ENCODE peak calls at places on chromosomes 11 and 22, in five cellular contexts. One of them, this sample, is unnamed.
A peak's percentile ranks its signal among the peaks of the same experiment; 100 is the strongest.

GRCh38 chr11:65500262-65501004 is 1.6 kb downstream of the MALAT1 start:
- DNase-seq in HepG2: no peak
- DNase-seq in GM12878: no peak
- DNase-seq in K562: no peak
- DNase-seq in A549: no peak
- DNase-seq in this sample: peak; percentile 60

GRCh38 chr11:43582837-43583462 is 97.6 kb upstream of the HSD17B12 start:
- DNase-seq in HepG2: no peak
- DNase-seq in A549: no peak
- DNase-seq in GM12878: no peak
- DNase-seq in K562: no peak
- DNase-seq in this sample: no peak

GRCh38 chr11:34595391-34595790 is 25.5 kb upstream of the EHF start:
- DNase-seq in A549: no peak
- DNase-seq in K562: no peak
- DNase-seq in HepG2: no peak
- DNase-seq in GM12878: no peak
- DNase-seq in this sample: no peak

GRCh38 chr11:11481371-11481770 is 128.3 kb upstream of the CSNK2A3 start:
- DNase-seq in HepG2: no peak
- DNase-seq in GM12878: no peak
- DNase-seq in A549: no peak
- DNase-seq in K562: no peak
- DNase-seq in this sample: no peak

GRCh38 chr22:39171623-39172264 is 19.3 kb upstream of the CBX7 start:
- DNase-seq in K562: no peak
- DNase-seq in HepG2: no peak
- DNase-seq in GM12878: no peak
- DNase-seq in A549: no peak
- DNase-seq in this sample: no peak

GRCh38 chr11:46229250-46229649 is 48.2 kb upstream of the CREB3L1 start:
- DNase-seq in K562: no peak
- DNase-seq in GM12878: no peak
- DNase-seq in A549: no peak
- DNase-seq in HepG2: no peak
- DNase-seq in this sample: no peak

GRCh38 chr22:23431337-23432072 is 148.6 kb downstream of the IGLL1 start:
- DNase-seq in HepG2: peak; percentile 11
- DNase-seq in K562: peak; percentile 40
- DNase-seq in GM12878: no peak
- DNase-seq in A549: no peak
- DNase-seq in this sample: no peak

GRCh38 chr11:92642146-92642919 is 327.1 kb upstream of the MTNR1B start:
- DNase-seq in K562: no peak
- DNase-seq in A549: no peak
- DNase-seq in HepG2: no peak
- DNase-seq in GM12878: no peak
- DNase-seq in this sample: no peak

GRCh38 chr22:39724857-39725256 is 154.3 kb downstream of the CACNA1I start:
- DNase-seq in A549: no peak
- DNase-seq in HepG2: no peak
- DNase-seq in K562: no peak
- DNase-seq in GM12878: no peak
- DNase-seq in this sample: no peak

GRCh38 chr11:83054904-83055380 is 16.8 kb downstream of the RAB30 start:
- DNase-seq in GM12878: no peak
- DNase-seq in HepG2: peak; percentile 24
- DNase-seq in A549: no peak
- DNase-seq in K562: no peak
- DNase-seq in this sample: no peak

GRCh38 chr11:65439331-65440181 is 17.0 kb downstream of the NEAT1 start:
- DNase-seq in A549: no peak
- DNase-seq in K562: peak; percentile 13
- DNase-seq in GM12878: no peak
- DNase-seq in HepG2: no peak
- DNase-seq in this sample: peak; percentile 32

GRCh38 chr11:60204922-60205321 is 22.0 kb upstream of the MS4A6A start:
- DNase-seq in A549: no peak
- DNase-seq in K562: no peak
- DNase-seq in HepG2: no peak
- DNase-seq in GM12878: no peak
- DNase-seq in this sample: peak; percentile 85

GRCh38 chr22:32475428-32476010 is 908 bp downstream of the FBXO7 start:
- DNase-seq in K562: no peak
- DNase-seq in GM12878: no peak
- DNase-seq in HepG2: no peak
- DNase-seq in A549: no peak
- DNase-seq in this sample: peak; percentile 83

GRCh38 chr22:27150530-27150909 is 493.1 kb downstream of the MIAT start:
- DNase-seq in HepG2: no peak
- DNase-seq in A549: no peak
- DNase-seq in GM12878: no peak
- DNase-seq in K562: no peak
- DNase-seq in this sample: no peak

GRCh38 chr11:32149748-32150147 is 58.9 kb downstream of the RCN1 start:
- DNase-seq in GM12878: no peak
- DNase-seq in HepG2: no peak
- DNase-seq in A549: no peak
- DNase-seq in K562: no peak
- DNase-seq in this sample: no peak

GRCh38 chr11:93067881-93068390 is 98.5 kb downstream of the MTNR1B start:
- DNase-seq in HepG2: no peak
- DNase-seq in A549: no peak
- DNase-seq in GM12878: no peak
- DNase-seq in K562: no peak
- DNase-seq in this sample: no peak

GRCh38 chr11:120281161-120281795 is 41.3 kb downstream of the POU2F3 start:
- DNase-seq in GM12878: no peak
- DNase-seq in K562: peak; percentile 78
- DNase-seq in HepG2: no peak
- DNase-seq in A549: no peak
- DNase-seq in this sample: no peak

GRCh38 chr11:102552447-102553200 is 22.1 kb upstream of the MMP7 start:
- DNase-seq in GM12878: no peak
- DNase-seq in A549: peak; percentile 58
- DNase-seq in HepG2: peak; percentile 25
- DNase-seq in K562: no peak
- DNase-seq in this sample: no peak

GRCh38 chr22:27132896-27133500 is 475.6 kb downstream of the MIAT start:
- DNase-seq in HepG2: no peak
- DNase-seq in K562: no peak
- DNase-seq in GM12878: no peak
- DNase-seq in A549: no peak
- DNase-seq in this sample: no peak

GRCh38 chr22:50714150-50714549 is 23.9 kb upstream of the ACR start:
- DNase-seq in GM12878: no peak
- DNase-seq in A549: no peak
- DNase-seq in HepG2: no peak
- DNase-seq in K562: no peak
- DNase-seq in this sample: no peak

DNA sequence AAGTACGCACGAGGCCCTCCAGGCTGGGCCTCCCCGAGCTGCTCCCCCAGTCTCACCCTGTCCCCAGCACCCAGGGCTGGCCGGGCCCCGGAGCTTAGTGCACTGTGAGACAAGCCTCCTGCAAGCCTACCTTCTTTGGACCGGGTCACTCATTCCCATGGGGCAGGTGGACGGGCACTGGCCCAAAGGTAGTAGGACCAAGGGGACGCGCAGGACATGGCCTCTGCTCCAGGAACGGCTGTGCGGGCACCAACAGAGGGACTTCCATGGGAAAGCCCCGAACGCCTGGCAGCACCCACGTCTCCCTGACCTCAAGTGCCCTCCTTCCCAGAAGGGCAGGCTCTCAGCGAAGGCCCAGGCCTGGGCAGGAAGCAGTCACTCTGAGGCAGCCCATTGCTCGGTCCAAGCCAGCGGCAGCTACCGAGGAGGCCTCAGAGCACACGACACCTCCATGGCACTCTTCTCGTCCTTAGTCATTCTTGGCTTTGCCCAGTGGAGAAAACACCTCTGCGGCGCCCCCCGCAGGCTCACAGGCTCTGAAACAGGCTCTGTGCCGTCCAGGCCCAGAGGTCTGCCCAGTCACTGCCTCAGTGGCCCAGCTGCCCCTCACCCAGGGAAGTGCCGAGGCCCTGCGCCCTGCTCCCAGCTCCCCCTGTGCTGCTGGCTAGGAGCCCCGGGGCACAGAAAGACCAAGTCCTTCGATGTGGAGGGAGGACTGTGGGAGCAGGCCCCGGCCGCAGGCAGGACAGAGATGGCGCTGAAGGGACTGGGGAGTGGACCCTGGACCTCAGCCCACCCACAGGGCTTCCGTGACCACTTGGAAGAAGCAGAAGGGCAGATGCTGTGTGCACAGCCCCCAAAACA is 3.8 kb downstream of the MOB2 start:
- DNase-seq in K562: no peak
- DNase-seq in A549: no peak
- DNase-seq in HepG2: no peak
- DNase-seq in GM12878: no peak
- DNase-seq in this sample: no peak
- TF ChIP-seq MYC in K562: no peak
- TF ChIP-seq MYC in A549: no peak
- TF ChIP-seq MYC in HepG2: no peak
- TF ChIP-seq MYC in GM12878: no peak
- TF ChIP-seq MYC in this sample: no peak

GRCh38 chr11:17388609-17389204 is at the start of gene KCNJ11:
- DNase-seq in A549: peak; percentile 29
- DNase-seq in HepG2: no peak
- DNase-seq in K562: no peak
- DNase-seq in GM12878: no peak
- DNase-seq in this sample: no peak
- H3K27ac ChIP-seq in A549: peak within 1 kb of the TSS; percentile 85
- H3K27ac ChIP-seq in HepG2: no peak within 1 kb of the TSS
- H3K27ac ChIP-seq in K562: no peak within 1 kb of the TSS
- H3K27ac ChIP-seq in GM12878: no peak within 1 kb of the TSS
- H3K27ac ChIP-seq in this sample: no peak within 1 kb of the TSS

GRCh38 chr11:112086422-112087191 is at the start of the genes SDHD and TIMM8B:
- DNase-seq in K562: peak; percentile 93
- DNase-seq in GM12878: peak; percentile 93
- DNase-seq in A549: peak; percentile 89
- DNase-seq in HepG2: peak; percentile 96
- DNase-seq in this sample: peak; percentile 98

GRCh38 chr11:112085822-112086421 is 634 bp downstream of the TIMM8B start:
- DNase-seq in K562: peak; percentile 33
- DNase-seq in GM12878: no peak
- DNase-seq in A549: peak; percentile 28
- DNase-seq in HepG2: no peak
- DNase-seq in this sample: no peak

GRCh38 chr11:112082729-112083128 is 3.8 kb downstream of the TIMM8B start:
- DNase-seq in A549: no peak
- DNase-seq in GM12878: no peak
- DNase-seq in HepG2: no peak
- DNase-seq in K562: no peak
- DNase-seq in this sample: no peak

GRCh38 chr11:112087212-112087611 is 539 bp downstream of the SDHD start:
- DNase-seq in A549: no peak
- DNase-seq in K562: no peak
- DNase-seq in GM12878: no peak
- DNase-seq in HepG2: no peak
- DNase-seq in this sample: no peak
- TF ChIP-seq MYC in A549: no peak
- TF ChIP-seq MYC in K562: no peak
- TF ChIP-seq MYC in GM12878: no peak
- TF ChIP-seq MYC in HepG2: no peak
- TF ChIP-seq MYC in this sample: no peak

DNA sequence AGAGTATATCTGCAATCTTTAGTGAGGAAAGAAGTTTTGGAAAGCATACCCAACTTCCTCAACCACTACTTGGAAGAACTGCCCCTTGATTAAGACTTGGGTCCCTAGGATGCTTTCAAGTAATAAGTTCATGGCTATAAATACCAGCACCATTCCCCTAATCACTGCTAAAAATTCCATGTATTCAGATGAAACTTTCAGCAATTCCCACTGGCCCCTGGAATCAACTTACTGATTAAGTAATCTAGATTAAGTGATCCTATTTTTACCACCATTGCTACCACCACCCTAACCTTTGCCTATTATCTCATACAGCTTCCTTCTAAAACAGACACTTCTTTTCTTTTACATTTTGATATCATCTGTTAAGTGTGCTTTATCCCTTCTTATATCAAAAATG is 10.5 kb downstream of the PICALM start:
- DNase-seq in GM12878: no peak
- DNase-seq in A549: no peak
- DNase-seq in K562: no peak
- DNase-seq in HepG2: no peak
- DNase-seq in this sample: no peak
- H3K27ac ChIP-seq in GM12878: no peak overlapping the region
- H3K27ac ChIP-seq in A549: no peak overlapping the region
- H3K27ac ChIP-seq in K562: peak overlapping the region; percentile 90
- H3K27ac ChIP-seq in HepG2: no peak overlapping the region
- H3K27ac ChIP-seq in this sample: no peak overlapping the region

DNA sequence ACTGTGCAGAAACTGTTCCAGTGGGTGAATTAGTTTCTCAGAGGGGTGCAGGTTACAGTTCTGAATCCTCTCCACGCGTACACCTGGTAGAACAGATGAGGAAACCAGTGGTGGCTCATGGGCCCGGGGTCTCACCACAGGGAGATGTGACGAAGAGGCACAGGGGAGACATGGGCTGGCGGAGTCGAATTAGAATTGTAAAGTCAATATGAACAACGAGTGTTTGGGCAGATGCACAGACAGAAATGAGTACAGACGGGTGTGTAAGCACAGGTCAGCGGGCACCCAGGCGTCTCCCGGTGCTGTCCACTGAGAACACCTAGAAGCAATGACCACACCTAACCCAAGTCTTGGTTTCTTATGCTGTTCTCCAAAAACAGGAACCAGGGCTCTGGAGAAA is 41.8 kb downstream of the GNB1L start:
- DNase-seq in HepG2: no peak
- DNase-seq in K562: no peak
- DNase-seq in GM12878: no peak
- DNase-seq in A549: no peak
- DNase-seq in this sample: no peak
- TF ChIP-seq MYC in HepG2: no peak
- TF ChIP-seq MYC in K562: no peak
- TF ChIP-seq MYC in GM12878: no peak
- TF ChIP-seq MYC in A549: no peak
- TF ChIP-seq MYC in this sample: no peak